ENCODE peak calls at places on chromosomes 13 and 19, in nine cellular contexts. B is AG04449; D is dorsolateral prefrontal cortex; I is colonic mucosa; C is neural crest cell; U is fibroblast of lung; P is heart right ventricle; K is CD4-positive, alpha-beta T cell; Y is glutamatergic neuron. S is an unnamed sample.

GRCh38 chr19:47036233-47036651 is 12.2 kb downstream of the TMEM160 start:
- DNase-seq in B (no peak), D (peak), I (peak), C (no peak), U (no peak), P (no peak), K (no peak), Y (peak), S (no peak)

GRCh38 chr13:111210488-111210887 is 95.4 kb downstream of the ARHGEF7 start:
- DNase-seq in B (peak), D (no peak), I (no peak), C (no peak), U (peak), P (no peak), K (no peak), Y (no peak), S (no peak)

GRCh38 chr13:99353836-99354235 is 46.6 kb upstream of the GPR183 start:
- DNase-seq in B (no peak), D (no peak), I (no peak), C (no peak), U (no peak), P (no peak), K (no peak), Y (no peak), S (no peak)

GRCh38 chr19:17687857-17688784 is at the start of gene UNC13A:
- DNase-seq in B (no peak), D (peak), I (peak), C (peak), U (peak), P (peak), K (peak), Y (peak), S (peak)

GRCh38 chr13:73168993-73169401 is 110.2 kb downstream of the KLF5 start:
- DNase-seq in B (no peak), D (no peak), I (peak), C (no peak), U (no peak), P (no peak), K (no peak), Y (no peak), S (no peak)

GRCh38 chr13:110817143-110817542 is 97.7 kb downstream of the ANKRD10 start:
- DNase-seq in B (no peak), D (no peak), I (no peak), C (no peak), U (no peak), P (no peak), K (no peak), Y (no peak), S (no peak)

GRCh38 chr19:5680083-5680436 is 256 bp downstream of the MICOS13 start:
- DNase-seq in B (no peak), D (no peak), I (no peak), C (no peak), U (no peak), P (no peak), K (no peak), Y (peak), S (no peak)

GRCh38 chr13:45055198-45055901 is 65.0 kb upstream of the GTF2F2 start:
- DNase-seq in B (peak), D (no peak), I (peak), C (no peak), U (peak), P (no peak), K (no peak), Y (no peak), S (no peak)

GRCh38 chr19:32407004-32407992 is 1.7 kb downstream of the DPY19L3 start:
- DNase-seq in B (no peak), D (peak), I (no peak), C (no peak), U (peak), P (no peak), K (no peak), Y (no peak), S (no peak)

GRCh38 chr19:51548213-51548651 is 16.8 kb upstream of the SIGLEC6 start:
- DNase-seq in B (no peak), D (no peak), I (no peak), C (no peak), U (no peak), P (no peak), K (no peak), Y (no peak), S (no peak)

DNA sequence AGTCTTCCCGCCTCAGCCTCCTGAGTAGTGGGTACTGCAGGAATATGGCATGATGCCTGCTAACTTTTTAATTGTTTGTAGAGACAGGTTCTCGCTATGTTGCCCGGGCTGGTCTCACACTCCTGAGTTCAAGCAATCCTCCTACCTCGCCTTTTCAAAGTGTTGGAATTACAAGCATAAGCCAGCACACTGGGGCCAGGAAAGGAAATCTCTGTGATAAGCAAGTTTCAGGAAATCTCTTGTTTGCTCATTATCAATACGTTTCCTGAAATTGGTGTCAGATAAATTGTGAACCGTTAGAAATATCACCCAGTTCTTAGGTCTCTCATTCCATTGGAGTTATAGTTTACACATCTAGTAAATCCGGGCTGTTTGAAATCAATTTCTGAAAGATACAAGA is 14.2 kb downstream of the WBP4 start:
- DNase-seq in B (no peak), D (no peak), I (no peak), C (no peak), U (no peak), P (no peak), K (no peak), Y (no peak), S (no peak)
- TF ChIP-seq CTCF in B (no peak), D (no peak), I (no peak), C (no peak), U (no peak), P (no peak), K (no peak), Y (no peak), S (no peak)

DNA sequence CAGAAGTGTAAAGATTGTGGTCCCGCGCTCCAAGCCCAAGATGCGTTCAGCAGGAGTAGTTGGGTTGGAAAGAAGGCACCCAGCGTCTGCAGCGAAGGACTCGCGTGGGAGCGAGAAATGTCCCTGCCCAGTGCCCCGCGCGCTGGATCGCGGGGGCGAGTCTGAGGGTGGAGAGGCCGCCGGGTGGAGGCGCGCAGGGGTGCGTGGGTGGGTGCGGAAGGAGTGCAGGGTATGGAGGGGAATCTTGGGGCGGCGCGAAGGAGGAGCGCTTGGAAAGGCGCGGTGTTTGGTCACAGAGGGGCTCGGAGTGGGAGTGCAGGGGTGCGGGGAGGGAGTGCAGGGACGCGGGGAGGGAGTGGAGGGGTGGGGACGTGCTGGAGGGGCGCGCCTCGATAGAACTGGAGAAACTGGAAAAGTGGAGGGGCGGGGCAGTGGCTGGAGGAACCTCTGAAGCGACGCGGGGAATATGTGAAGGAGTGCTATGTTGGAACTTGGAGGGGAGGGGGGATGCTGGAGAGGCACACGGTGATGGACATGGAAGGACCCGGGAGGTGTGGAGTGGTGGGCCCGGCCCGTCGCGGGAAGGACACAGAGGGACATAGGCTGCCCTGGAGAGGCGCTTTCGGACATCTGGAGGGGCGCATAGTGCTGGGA is 21.1 kb upstream of the SGCG start:
- DNase-seq in B (no peak), D (no peak), I (no peak), C (peak), U (no peak), P (no peak), K (no peak), Y (peak), S (peak)
- TF ChIP-seq CTCF in B (no peak), D (no peak), I (no peak), C (peak), U (no peak), P (no peak), K (no peak), Y (peak), S (no peak)

GRCh38 chr19:35657904-35658700 is 8.2 kb upstream of the UPK1A start:
- DNase-seq in B (no peak), D (no peak), I (no peak), C (no peak), U (no peak), P (no peak), K (no peak), Y (no peak), S (no peak)
- TF ChIP-seq CTCF in B (no peak), D (no peak), I (no peak), C (peak), U (peak), P (no peak), K (no peak), Y (peak), S (peak)

DNA sequence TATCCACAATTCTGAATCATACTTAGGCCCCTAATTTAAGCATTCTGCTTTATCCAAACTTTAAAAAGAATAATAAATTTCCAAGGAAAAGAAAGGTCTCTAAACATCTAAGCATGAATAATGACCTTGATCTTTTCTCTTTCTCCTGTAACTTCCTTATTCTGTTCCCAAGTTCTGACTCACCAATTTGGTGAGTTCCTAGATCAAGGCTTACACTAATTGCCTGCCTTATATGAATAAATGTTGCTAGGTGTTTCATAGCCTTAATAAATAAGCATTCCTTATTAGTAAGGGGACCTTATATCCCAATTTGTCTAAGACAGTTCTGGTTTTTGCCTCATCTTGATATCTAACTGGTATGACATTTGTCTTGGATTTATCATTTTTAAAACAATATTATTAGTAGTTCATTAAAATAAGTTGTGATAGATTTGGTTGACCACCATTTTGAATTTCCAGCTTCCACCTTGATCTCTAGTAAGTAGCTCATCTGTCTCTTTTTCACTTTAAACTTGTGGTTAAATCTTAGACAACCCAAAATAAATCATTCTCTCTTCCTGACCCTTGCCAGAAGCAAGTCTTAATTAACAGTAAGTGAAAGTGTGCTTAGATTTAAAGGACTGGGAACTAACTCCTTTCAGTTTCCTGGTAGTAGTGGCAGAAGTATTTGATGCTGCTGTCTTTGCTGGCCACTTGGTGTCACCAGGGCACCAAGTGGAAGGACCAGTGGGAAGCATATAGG is 121.2 kb upstream of the MLNR start:
- DNase-seq in B (no peak), D (no peak), I (no peak), C (no peak), U (peak), P (no peak), K (no peak), Y (no peak), S (no peak)
- TF ChIP-seq CTCF in B (no peak), D (peak), I (peak), C (peak), U (peak), P (peak), K (no peak), Y (no peak), S (no peak)

GRCh38 chr19:49490287-49491029 is 3.0 kb downstream of the RPL13A start:
- DNase-seq in B (no peak), D (no peak), I (no peak), C (no peak), U (no peak), P (no peak), K (no peak), Y (no peak), S (no peak)

GRCh38 chr19:49488046-49488862 is 846 bp downstream of the RPL13A start:
- DNase-seq in B (no peak), D (no peak), I (no peak), C (no peak), U (no peak), P (no peak), K (no peak), Y (no peak), S (no peak)

GRCh38 chr19:49491030-49491803 is 3.8 kb downstream of the RPL13A start:
- DNase-seq in B (no peak), D (no peak), I (no peak), C (no peak), U (no peak), P (no peak), K (no peak), Y (no peak), S (no peak)

GRCh38 chr19:49488863-49489537 is 1.6 kb downstream of the RPL13A start:
- DNase-seq in B (no peak), D (no peak), I (no peak), C (no peak), U (no peak), P (no peak), K (no peak), Y (no peak), S (no peak)

DNA sequence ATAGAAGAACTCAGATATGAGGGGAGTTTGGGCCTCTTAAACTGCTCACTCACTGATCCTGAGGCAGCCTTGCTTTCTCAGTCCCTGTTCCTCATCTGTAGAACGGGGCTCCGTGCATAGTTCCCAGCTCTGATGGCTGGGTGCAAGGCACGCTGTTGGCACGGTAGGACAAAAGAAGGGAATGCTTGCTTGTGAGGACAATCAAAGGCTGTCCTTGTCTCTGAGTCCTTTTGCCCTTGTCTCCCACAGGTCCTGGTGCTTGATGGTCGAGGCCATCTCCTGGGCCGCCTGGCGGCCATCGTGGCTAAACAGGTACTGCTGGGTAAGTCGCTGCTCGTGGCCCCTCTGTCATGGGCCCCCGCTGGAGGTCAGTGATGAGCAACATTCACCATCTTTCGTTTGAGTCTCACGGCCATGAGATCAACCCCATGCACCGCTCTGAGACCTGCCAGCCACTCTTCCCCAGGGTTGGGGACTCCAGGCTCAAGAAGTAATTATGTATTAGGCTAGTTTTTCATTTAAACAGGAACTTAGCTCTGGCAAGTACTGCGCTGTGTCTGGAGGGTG is 2.3 kb downstream of the RPL13A start:
- DNase-seq in B (no peak), D (no peak), I (no peak), C (no peak), U (no peak), P (no peak), K (no peak), Y (no peak), S (no peak)
- TF ChIP-seq CTCF in B (no peak), D (no peak), I (no peak), C (no peak), U (no peak), P (no peak), K (no peak), Y (no peak), S (no peak)

GRCh38 chr19:10503002-10503789 is at the start of gene KEAP1:
- DNase-seq in B (no peak), D (peak), I (peak), C (peak), U (peak), P (peak), K (peak), Y (peak), S (peak)
- TF ChIP-seq CTCF in B (peak), D (no peak), I (no peak), C (no peak), U (no peak), P (no peak), K (no peak), Y (no peak), S (no peak)

GRCh38 chr13:51730927-51731326 is 73.0 kb downstream of the DHRS12 start:
- DNase-seq in B (no peak), D (no peak), I (no peak), C (no peak), U (no peak), P (no peak), K (no peak), Y (no peak), S (no peak)

GRCh38 chr13:51727634-51728274 is 76.2 kb downstream of the DHRS12 start:
- DNase-seq in B (no peak), D (no peak), I (no peak), C (no peak), U (no peak), P (no peak), K (no peak), Y (peak), S (no peak)

GRCh38 chr13:51729853-51730553 is 74.0 kb downstream of the DHRS12 start:
- DNase-seq in B (peak), D (no peak), I (no peak), C (no peak), U (peak), P (no peak), K (no peak), Y (no peak), S (no peak)

GRCh38 chr13:51728275-51728673 is 75.7 kb downstream of the DHRS12 start:
- DNase-seq in B (no peak), D (no peak), I (no peak), C (no peak), U (no peak), P (no peak), K (no peak), Y (no peak), S (no peak)

GRCh38 chr13:51728972-51729371 is 75.0 kb downstream of the DHRS12 start:
- DNase-seq in B (peak), D (no peak), I (no peak), C (no peak), U (peak), P (no peak), K (no peak), Y (no peak), S (no peak)
- TF ChIP-seq CTCF in B (no peak), D (no peak), I (no peak), C (no peak), U (no peak), P (no peak), K (no peak), Y (no peak), S (no peak)

GRCh38 chr19:20273951-20274578 is 107.1 kb downstream of the ZNF486 start:
- DNase-seq in B (no peak), D (no peak), I (no peak), C (no peak), U (no peak), P (no peak), K (no peak), Y (no peak), S (no peak)

GRCh38 chr19:20279516-20279915 is 112.5 kb downstream of the ZNF486 start:
- DNase-seq in B (no peak), D (no peak), I (no peak), C (no peak), U (no peak), P (no peak), K (no peak), Y (no peak), S (no peak)

GRCh38 chr19:20276011-20276738 is 109.2 kb downstream of the ZNF486 start:
- DNase-seq in B (no peak), D (no peak), I (no peak), C (no peak), U (no peak), P (no peak), K (no peak), Y (no peak), S (no peak)

GRCh38 chr19:20273376-20273775 is 106.4 kb downstream of the ZNF486 start:
- DNase-seq in B (no peak), D (no peak), I (no peak), C (no peak), U (no peak), P (no peak), K (no peak), Y (no peak), S (no peak)

DNA sequence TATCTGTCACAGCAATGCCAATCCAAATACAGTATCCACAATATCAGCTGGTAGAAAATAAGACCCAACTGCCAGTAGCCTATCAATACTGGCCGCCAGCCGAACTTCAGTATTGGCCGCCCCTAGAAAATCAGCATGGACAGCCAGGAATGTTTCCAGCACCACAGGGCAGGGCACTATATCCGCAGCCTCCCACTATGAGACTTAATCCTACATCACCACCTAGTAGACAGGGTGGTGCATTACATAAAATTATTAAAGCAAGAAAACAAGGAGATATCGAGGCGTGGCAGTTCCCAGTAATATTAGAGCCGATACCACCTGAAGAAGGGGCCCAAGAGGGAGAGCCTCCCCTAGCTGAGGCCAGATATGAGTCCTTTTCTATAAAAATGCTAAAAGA is 111.3 kb downstream of the ZNF486 start:
- DNase-seq in B (no peak), D (no peak), I (no peak), C (peak), U (no peak), P (no peak), K (no peak), Y (peak), S (peak)
- TF ChIP-seq CTCF in B (no peak), D (no peak), I (no peak), C (peak), U (no peak), P (no peak), K (no peak), Y (peak), S (peak)

DNA sequence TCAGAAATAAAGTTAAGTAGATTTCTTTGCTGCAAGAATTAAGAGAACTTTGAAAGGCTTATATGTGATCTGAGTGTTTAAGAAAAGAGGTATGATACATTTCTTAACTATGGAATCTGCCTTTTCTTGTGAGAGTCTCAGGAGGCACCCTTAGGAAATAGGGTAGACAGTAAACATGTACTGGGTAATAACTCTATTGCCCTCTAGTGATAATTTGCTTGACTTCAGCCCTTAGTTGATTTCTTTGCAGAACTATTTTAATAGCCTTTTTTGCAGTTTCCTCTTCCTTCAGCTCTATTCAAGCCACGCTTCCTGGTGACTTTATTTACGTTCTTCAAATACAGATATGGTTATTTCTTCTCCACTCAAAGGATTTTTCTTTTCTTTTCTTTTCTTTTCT is 37.0 kb upstream of the CCNA1 start:
- DNase-seq in B (peak), D (no peak), I (no peak), C (no peak), U (peak), P (no peak), K (no peak), Y (no peak), S (no peak)
- TF ChIP-seq CTCF in B (peak), D (peak), I (no peak), C (no peak), U (peak), P (peak), K (no peak), Y (no peak), S (no peak)

S was measured in endothelial cell.